ENCODE peak calls at places on chromosomes 6 and 20, in six cellular contexts. G is GM10248, X is upper lobe of left lung, W is AG10803, D is Peyer's patch, T is testis. N is an unnamed sample.
A peak's percentile ranks its signal among the peaks of the same experiment; 100 is the strongest.

GRCh38 chr20:62540504-62540903 is 64.7 kb upstream of the GATA5 start:
- DNase-seq in G (no peak), X (peak; percentile 46), W (no peak), D (no peak), T (no peak), N (no peak)

GRCh38 chr6:168678177-168678576 is 237.2 kb downstream of the SMOC2 start:
- DNase-seq in G (no peak), X (no peak), W (no peak), D (no peak), T (no peak), N (no peak)

GRCh38 chr20:46705378-46705729 is 4.1 kb upstream of the SLC2A10 start:
- DNase-seq in G (no peak), X (no peak), W (peak; percentile 97), D (no peak), T (no peak), N (no peak)

GRCh38 chr20:59672576-59672975 is 68.2 kb downstream of the PHACTR3 start:
- DNase-seq in G (no peak), X (no peak), W (no peak), D (no peak), T (no peak), N (no peak)

GRCh38 chr6:104754788-104755409 is 104.8 kb downstream of the HACE1 start:
- DNase-seq in G (no peak), X (no peak), W (peak; percentile 17), D (no peak), T (no peak), N (no peak)

GRCh38 chr20:10761232-10761631 is 87.4 kb upstream of the JAG1 start:
- DNase-seq in G (no peak), X (no peak), W (no peak), D (peak; percentile 50), T (no peak), N (no peak)

GRCh38 chr20:57103146-57103800 is 163.2 kb downstream of the BMP7 start:
- DNase-seq in G (no peak), X (no peak), W (no peak), D (no peak), T (no peak), N (no peak)

GRCh38 chr20:6714202-6714800 is 53.2 kb upstream of the BMP2 start:
- DNase-seq in G (no peak), X (no peak), W (no peak), D (peak; percentile 92), T (no peak), N (no peak)

GRCh38 chr6:135499441-135500340 is 2.2 kb upstream of the AHI1 start:
- DNase-seq in G (no peak), X (no peak), W (no peak), D (no peak), T (no peak), N (no peak)

GRCh38 chr6:135493218-135493961 is 4.2 kb downstream of the AHI1 start:
- DNase-seq in G (no peak), X (no peak), W (peak; percentile 9), D (no peak), T (no peak), N (no peak)

GRCh38 chr6:135496805-135497411 is 632 bp downstream of the AHI1 start:
- DNase-seq in G (no peak), X (no peak), W (no peak), D (no peak), T (no peak), N (no peak)

GRCh38 chr6:135498178-135498841 is 770 bp upstream of the AHI1 start:
- DNase-seq in G (peak; percentile 26), X (no peak), W (peak; percentile 90), D (peak; percentile 85), T (peak; percentile 78), N (no peak)

GRCh38 chr6:135497412-135498177 is at the start of gene AHI1:
- DNase-seq in G (peak; percentile 93), X (peak; percentile 99), W (peak; percentile 90), D (peak; percentile 97), T (peak; percentile 97), N (peak; percentile 95)
- TF ChIP-seq CTCF in G (no peak), X (peak; percentile 77), W (no peak), D (no peak), T (no peak), N (peak; percentile 55)

DNA sequence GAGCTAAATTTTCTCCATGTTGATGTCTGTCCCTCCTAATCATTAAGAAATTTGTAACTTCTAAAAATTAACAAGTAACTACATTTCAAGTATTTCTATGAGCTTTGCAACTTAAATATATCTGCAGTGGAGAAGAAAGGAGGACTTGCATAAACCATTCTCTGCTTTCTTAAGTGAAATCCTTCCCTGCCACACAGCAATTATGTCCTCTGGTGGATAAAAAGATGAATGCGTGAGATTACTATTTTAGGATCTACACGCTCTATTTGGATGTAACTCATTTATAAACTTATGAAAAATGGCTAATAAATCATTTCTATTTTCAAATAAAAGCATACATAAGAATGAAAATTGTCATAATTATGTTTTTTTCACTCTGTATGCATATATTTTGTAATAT is 338.0 kb upstream of the PTCHD4 start:
- DNase-seq in G (no peak), X (no peak), W (no peak), D (no peak), T (no peak), N (no peak)
- TF ChIP-seq CTCF in G (no peak), X (no peak), W (no peak), D (no peak), T (no peak), N (peak; percentile 18)

GRCh38 chr20:23419657-23419994 is 1.7 kb downstream of the NAPB start:
- DNase-seq in G (no peak), X (no peak), W (no peak), D (no peak), T (no peak), N (no peak)

GRCh38 chr20:23425129-23425528 is 3.8 kb upstream of the NAPB start:
- DNase-seq in G (no peak), X (no peak), W (no peak), D (no peak), T (no peak), N (no peak)

GRCh38 chr20:23417861-23418260 is 3.4 kb downstream of the NAPB start:
- DNase-seq in G (no peak), X (no peak), W (no peak), D (no peak), T (no peak), N (no peak)

GRCh38 chr20:23419995-23420901 is 1.0 kb downstream of the NAPB start:
- DNase-seq in G (peak; percentile 60), X (peak; percentile 91), W (peak; percentile 71), D (peak; percentile 65), T (peak; percentile 67), N (no peak)

DNA sequence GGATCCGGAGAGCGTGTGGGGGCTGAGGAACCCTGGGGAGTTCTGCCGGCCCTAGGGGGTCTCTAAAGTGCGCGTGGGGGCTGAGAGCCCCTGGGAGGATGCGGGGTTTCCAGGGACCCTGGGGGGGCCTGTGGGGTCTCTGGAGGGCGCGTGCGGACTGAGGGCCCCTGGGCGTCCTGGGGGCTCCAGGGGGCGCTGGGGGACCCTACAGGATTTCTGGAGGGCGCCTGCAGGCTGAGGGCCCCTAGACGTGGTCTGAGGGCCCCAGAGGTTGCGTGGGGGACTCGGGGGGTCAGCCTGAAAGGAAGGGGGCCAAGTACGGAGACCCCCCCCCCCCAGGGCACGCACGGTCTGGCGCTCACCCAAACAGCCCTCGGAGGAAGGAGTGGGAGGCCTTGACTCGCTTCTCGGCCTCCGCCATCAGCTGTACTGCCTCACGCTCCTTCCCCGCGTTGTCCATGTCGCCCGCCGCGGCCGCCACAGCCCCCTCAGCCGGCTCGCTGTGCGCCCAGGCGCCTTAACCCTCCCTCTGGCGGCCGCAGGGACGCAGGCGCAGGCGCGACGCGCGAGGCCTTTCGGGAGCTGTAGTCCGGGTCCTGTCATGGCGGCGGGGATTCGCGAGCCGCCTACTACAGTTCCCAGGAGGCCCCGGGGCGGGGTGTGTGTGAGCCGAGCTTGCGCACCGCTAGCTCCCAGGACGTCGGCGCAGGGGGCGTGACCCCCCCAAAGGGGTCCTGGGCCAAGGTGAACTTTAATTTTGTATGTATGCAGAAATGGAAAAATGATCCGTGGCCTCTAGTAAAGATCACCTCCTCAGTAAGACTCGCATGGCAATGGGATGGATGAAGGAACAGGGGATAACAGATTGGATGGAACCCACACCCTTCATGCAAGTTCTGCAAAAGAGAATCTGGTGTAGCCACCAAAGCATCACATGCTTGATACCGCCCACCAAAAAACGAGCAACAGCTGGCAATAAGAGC is at the start of gene NAPB:
- DNase-seq in G (peak; percentile 96), X (peak; percentile 99), W (peak; percentile 88), D (peak; percentile 97), T (peak; percentile 98), N (peak; percentile 94)
- TF ChIP-seq CTCF in G (peak; percentile 22), X (peak; percentile 96), W (peak; percentile 21), D (peak; percentile 66), T (peak; percentile 46), N (peak; percentile 69)

DNA sequence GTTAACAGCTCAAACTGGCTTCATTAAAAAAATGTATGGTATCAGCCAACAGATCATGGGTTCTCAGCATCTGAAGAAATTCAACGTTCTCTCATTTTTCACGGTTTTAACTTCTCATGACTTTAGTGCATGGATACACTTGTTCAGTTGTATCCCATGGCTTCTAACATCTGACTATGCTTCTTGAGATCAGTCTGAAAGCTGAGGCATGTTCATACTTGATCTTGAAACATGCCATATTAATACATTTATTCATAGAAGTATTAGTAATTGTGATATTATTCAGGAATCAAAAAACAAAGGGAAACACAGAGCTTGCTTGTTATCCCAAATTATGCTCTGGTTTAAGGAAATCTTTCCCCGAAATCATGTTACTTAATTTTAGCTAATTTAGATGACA is 649.4 kb downstream of the PRKN start:
- DNase-seq in G (no peak), X (no peak), W (no peak), D (no peak), T (no peak), N (no peak)
- TF ChIP-seq CTCF in G (no peak), X (no peak), W (no peak), D (no peak), T (no peak), N (no peak)

DNA sequence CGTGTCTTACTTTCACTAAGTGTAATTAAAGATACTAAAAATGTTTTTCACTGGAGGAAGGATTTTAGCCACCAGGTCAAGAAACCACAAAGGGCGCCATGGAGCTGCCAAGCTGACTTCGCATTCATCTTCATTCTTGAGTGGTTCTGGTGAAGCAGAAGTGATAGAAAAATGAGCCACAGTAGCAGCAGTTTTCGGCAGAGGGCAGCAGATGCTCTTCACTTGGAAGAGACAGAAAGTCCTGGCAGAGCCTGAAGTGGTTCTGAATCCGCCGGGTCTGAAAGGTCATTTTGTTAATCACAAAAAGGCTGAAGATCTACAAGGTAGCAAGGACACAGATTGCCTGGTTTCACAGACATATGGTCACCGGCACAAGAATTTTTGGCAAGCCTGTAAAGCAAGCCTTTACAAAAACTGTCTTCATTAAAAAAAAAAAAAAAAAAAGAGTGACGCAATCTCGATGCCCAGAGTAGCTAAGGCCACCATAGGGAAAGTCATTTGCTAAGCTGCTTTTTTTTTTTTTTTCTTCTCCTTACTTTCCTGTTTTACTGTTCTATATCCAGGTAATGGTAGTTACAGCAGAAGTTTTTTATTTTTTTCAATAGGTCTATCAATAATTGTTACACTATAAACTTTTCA is 345.1 kb upstream of the AGPAT4 start:
- DNase-seq in G (no peak), X (no peak), W (peak; percentile 77), D (no peak), T (peak; percentile 74), N (no peak)
- TF ChIP-seq CTCF in G (no peak), X (no peak), W (peak; percentile 91), D (no peak), T (peak; percentile 27), N (peak; percentile 67)

DNA sequence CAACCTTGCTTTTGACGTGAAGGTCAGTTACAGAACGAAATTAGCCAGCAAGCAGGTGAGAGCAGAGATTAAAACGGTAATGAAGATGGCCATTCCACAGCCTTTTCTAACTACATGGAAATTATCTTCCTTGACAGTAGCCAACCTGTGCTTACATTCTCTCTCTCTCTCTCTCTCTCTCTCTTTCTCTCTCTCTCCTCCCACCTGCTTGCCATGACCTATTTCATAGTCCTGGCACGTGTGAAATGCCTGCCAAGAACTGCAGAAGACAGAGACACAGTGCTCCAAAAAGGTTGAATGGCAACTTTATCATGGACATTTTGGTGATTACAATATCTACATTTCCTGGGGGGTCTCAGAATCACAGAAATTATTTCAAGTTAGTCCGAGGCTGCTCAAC is 38.5 kb upstream of the SALL4 start:
- DNase-seq in G (no peak), X (no peak), W (no peak), D (no peak), T (no peak), N (no peak)
- TF ChIP-seq CTCF in G (no peak), X (no peak), W (no peak), D (no peak), T (no peak), N (no peak)